ENCODE peak calls at places on chromosomes 12 and 14, in four cellular contexts. Z, J, R and A are unnamed samples. For H3K4me1, the result is how much of the 10 kb centered on the place peaks cover.

GRCh38 chr12:59185291-59185690 is 265.0 kb upstream of the LRIG3 start:
- DNase-seq in Z (no peak), J (no peak), R (no peak), A (no peak)

GRCh38 chr12:112852810-112853209 is 54.0 kb upstream of the OAS1 start:
- DNase-seq in Z (no peak), J (no peak), R (no peak), A (no peak)

GRCh38 chr12:15846887-15847286 is 35.3 kb upstream of the STRAP start:
- DNase-seq in Z (no peak), J (no peak), R (peak), A (no peak)

GRCh38 chr14:94888108-94888507 is 118.2 kb upstream of the GSC start:
- DNase-seq in Z (no peak), J (no peak), R (no peak), A (no peak)

GRCh38 chr12:107400686-107401447 is 284.7 kb upstream of the PWP1 start:
- DNase-seq in Z (no peak), J (no peak), R (peak), A (no peak)

GRCh38 chr12:91978143-91978542 is 167.5 kb downstream of the BTG1 start:
- DNase-seq in Z (no peak), J (no peak), R (peak), A (no peak)

GRCh38 chr12:49643961-49644619 is 20.7 kb downstream of the PRPF40B start:
- DNase-seq in Z (no peak), J (no peak), R (no peak), A (no peak)

GRCh38 chr12:15772405-15773018 is 16.7 kb downstream of the EPS8 start:
- DNase-seq in Z (no peak), J (no peak), R (peak), A (no peak)

GRCh38 chr12:57851552-57852186 is 5.1 kb upstream of the CTDSP2 start:
- DNase-seq in Z (no peak), J (no peak), R (no peak), A (no peak)

GRCh38 chr14:51733147-51733546 is 81.4 kb downstream of the FRMD6 start:
- DNase-seq in Z (no peak), J (no peak), R (no peak), A (no peak)

GRCh38 chr12:131312793-131313545 is 359.3 kb downstream of the ADGRD1 start:
- DNase-seq in Z (no peak), J (no peak), R (no peak), A (no peak)

GRCh38 chr12:5548152-5548933 is 116.4 kb downstream of the NTF3 start:
- DNase-seq in Z (no peak), J (no peak), R (no peak), A (no peak)

GRCh38 chr12:24197517-24197916 is 248.0 kb upstream of the SOX5 start:
- DNase-seq in Z (no peak), J (no peak), R (no peak), A (no peak)

GRCh38 chr14:105201156-105201927 is 20.2 kb upstream of the NUDT14 start:
- DNase-seq in Z (no peak), J (no peak), R (no peak), A (no peak)

GRCh38 chr14:35254736-35255135 is 37.4 kb upstream of the PSMA6 start:
- DNase-seq in Z (no peak), J (no peak), R (no peak), A (no peak)

GRCh38 chr12:113231275-113232231 is 10.3 kb downstream of the TPCN1 start:
- DNase-seq in Z (peak), J (peak), R (peak), A (no peak)

GRCh38 chr14:20775043-20775442 is 6.0 kb upstream of the RNASE6 start:
- DNase-seq in Z (no peak), J (no peak), R (no peak), A (no peak)

GRCh38 chr12:5499566-5500325 is 67.8 kb downstream of the NTF3 start:
- DNase-seq in Z (no peak), J (no peak), R (peak), A (no peak)

GRCh38 chr12:84166812-84167211 is 745.8 kb downstream of the SLC6A15 start:
- DNase-seq in Z (no peak), J (no peak), R (no peak), A (no peak)

GRCh38 chr14:84458881-84459280 is 1071.1 kb upstream of the FLRT2 start:
- DNase-seq in Z (no peak), J (no peak), R (no peak), A (no peak)

GRCh38 chr14:72665259-72665658 is 228.6 kb downstream of the DPF3 start:
- DNase-seq in Z (no peak), J (no peak), R (peak), A (no peak)

GRCh38 chr12:11855993-11856374 is 206.5 kb downstream of the ETV6 start:
- DNase-seq in Z (no peak), J (no peak), R (no peak), A (no peak)

GRCh38 chr12:124979568-124979967 is 9.4 kb downstream of the DHX37 start:
- DNase-seq in Z (no peak), J (no peak), R (no peak), A (no peak)

GRCh38 chr14:36524220-36524837 is 4.3 kb upstream of the NKX2-1 start:
- DNase-seq in Z (peak), J (peak), R (no peak), A (no peak)

GRCh38 chr12:96506776-96507175 is 17.4 kb downstream of the CFAP54 start:
- DNase-seq in Z (no peak), J (no peak), R (no peak), A (no peak)

GRCh38 chr12:64053117-64053516 is 169.0 kb downstream of the KICS2 start:
- DNase-seq in Z (no peak), J (no peak), R (no peak), A (no peak)

GRCh38 chr12:94954029-94954685 is 49.3 kb downstream of the NDUFA12 start:
- DNase-seq in Z (no peak), J (no peak), R (peak), A (no peak)

GRCh38 chr14:89428163-89428523 is 11.1 kb upstream of the FOXN3 start:
- DNase-seq in Z (no peak), J (no peak), R (no peak), A (no peak)

GRCh38 chr14:89429206-89430091 is 12.4 kb upstream of the FOXN3 start:
- DNase-seq in Z (no peak), J (no peak), R (peak), A (no peak)

GRCh38 chr14:89427426-89428162 is 10.6 kb upstream of the FOXN3 start:
- DNase-seq in Z (no peak), J (peak), R (no peak), A (no peak)

GRCh38 chr14:89430271-89430620 is 13.2 kb upstream of the FOXN3 start:
- DNase-seq in Z (no peak), J (no peak), R (peak), A (no peak)

GRCh38 chr14:89428556-89429196 is 11.6 kb upstream of the FOXN3 start:
- DNase-seq in Z (no peak), J (peak), R (peak), A (no peak)
- H3K4me1 ChIP-seq in Z (under half), J (under half), R (under half), A (under half)

GRCh38 chr14:102544034-102544744 is 34.6 kb upstream of the ANKRD9 start:
- DNase-seq in Z (no peak), J (no peak), R (no peak), A (no peak)
- H3K27ac ChIP-seq in Z (no peak), J (no peak), R (no peak), A (peak)

DNA sequence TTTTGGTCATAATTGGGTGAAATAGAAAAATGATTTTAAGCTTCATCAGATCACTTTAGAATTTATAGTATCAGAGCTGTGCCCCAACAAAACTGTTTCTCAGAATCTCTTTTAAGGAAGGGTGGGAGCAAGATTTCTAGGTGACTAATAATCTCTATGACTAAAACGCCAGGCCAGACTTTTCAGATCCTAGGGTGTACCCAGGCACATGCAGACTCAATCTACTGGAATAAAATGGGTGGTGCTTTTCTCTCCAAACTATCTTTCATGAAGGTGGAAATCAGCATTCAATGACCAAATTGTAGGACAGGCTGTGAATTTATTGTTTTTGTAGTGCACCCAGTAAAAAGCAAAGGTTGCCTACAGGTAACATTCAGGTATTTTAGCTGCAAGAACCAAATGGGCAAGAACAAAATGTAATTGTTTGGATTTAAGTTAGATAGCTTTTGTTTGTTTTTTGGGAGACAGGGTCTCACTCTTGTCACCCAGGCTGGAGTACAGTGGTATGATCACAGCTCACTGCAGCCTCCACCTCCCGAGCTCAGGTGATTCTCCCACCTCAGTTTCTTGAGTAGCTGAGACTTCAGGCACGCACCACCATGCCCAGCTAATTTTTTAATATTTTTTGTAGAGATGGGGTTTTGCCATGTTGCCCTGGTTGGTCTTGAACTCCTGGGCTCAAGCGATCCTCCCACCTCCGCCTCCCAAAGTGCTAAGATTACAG is 49.5 kb downstream of the PPP2R5C start:
- DNase-seq in Z (no peak), J (no peak), R (peak), A (no peak)
- H3K4me1 ChIP-seq in Z (under half), J (under half), R (under half), A (under half)

DNA sequence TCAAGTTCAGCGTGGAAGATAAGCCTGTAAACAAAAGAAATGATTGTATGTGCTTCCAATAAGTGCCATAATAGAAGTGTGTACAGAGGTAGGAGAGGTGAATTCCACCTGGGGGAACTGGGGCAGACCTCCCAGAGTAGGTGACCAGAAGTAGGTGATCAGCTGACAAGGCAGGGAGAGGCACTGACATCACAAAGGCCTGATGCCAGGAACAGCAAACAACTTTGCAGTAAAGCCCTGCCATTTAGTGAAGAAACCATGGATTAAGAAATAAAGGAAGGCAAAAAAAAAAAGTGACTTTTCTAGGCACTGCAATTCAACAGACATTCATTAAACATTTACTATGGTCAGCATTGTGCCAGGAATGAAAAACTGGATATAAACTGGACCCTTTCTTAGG is 31.2 kb downstream of the NR1H4 start:
- DNase-seq in Z (no peak), J (no peak), R (no peak), A (no peak)
- H3K27ac ChIP-seq in Z (no peak), J (no peak), R (no peak), A (no peak)

DNA sequence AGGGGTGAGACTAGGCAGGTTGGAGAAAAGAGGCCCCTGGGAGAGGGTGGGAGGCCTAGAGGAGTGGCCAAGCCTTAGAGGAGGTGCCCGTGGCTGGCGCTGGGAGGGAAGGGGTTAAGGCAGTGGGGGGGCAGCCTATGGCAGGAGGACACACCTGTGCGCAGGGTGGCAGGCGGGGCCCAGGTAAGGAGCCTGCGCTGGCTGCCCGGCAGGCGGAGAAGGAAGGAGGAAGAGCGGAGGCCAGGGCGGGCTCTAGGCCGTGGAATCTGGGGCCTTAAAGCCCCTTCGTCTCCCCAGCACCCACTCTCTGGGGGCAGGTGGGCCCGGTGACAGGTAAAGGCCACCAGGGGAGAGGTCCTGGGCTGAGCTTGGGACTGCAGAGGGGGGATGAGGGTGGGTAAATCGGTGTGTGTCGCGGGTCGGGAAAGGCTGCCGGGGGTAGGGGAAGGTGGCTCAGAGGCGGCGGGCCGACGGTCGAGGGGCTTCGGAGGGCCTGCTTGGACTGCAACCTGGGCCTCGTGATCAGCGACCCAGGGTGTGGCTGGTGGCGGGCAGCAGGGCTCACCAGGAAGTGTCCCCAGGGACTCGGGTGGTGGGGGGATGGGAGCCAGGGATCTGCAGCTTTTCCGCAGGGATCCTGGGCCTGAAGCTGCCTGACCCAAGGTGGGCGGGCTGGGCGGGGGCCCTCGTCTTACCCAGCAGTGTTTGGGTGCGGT is 7.3 kb downstream of the PHB2 start:
- DNase-seq in Z (peak), J (peak), R (no peak), A (no peak)
- H3K4me1 ChIP-seq in Z (under half), J (half or more), R (under half), A (half or more)

GRCh38 chr14:89325299-89325883 is 91.6 kb downstream of the FOXN3 start:
- DNase-seq in Z (no peak), J (no peak), R (no peak), A (no peak)

GRCh38 chr14:89324501-89325298 is 92.3 kb downstream of the FOXN3 start:
- DNase-seq in Z (no peak), J (no peak), R (no peak), A (no peak)

GRCh38 chr14:89325959-89326358 is 91.1 kb downstream of the FOXN3 start:
- DNase-seq in Z (no peak), J (no peak), R (no peak), A (no peak)

GRCh38 chr14:89330236-89331002 is 86.6 kb downstream of the FOXN3 start:
- DNase-seq in Z (no peak), J (no peak), R (peak), A (no peak)

DNA sequence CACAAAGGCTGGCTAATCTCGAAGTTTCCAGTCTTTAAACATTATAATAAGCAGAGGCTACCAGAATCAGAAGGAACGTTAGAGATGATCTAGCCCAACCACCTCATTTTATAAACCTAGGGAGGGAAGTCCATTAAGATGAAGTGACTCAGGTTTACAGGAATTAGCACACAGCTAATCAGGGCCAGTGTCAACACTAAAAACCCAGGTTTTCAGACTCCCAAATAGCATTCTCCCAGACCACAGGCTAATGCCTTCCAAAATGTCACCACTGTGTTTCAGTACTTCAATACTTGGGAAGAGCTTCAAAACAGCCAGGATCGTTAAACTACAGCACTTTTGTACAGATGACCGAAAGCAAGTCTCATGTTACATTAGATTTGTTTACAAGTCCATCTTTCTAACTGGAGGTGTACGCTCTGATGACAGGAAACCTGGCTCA is 89.2 kb downstream of the FOXN3 start:
- DNase-seq in Z (no peak), J (no peak), R (peak), A (no peak)
- H3K27ac ChIP-seq in Z (no peak), J (no peak), R (peak), A (no peak)

DNA sequence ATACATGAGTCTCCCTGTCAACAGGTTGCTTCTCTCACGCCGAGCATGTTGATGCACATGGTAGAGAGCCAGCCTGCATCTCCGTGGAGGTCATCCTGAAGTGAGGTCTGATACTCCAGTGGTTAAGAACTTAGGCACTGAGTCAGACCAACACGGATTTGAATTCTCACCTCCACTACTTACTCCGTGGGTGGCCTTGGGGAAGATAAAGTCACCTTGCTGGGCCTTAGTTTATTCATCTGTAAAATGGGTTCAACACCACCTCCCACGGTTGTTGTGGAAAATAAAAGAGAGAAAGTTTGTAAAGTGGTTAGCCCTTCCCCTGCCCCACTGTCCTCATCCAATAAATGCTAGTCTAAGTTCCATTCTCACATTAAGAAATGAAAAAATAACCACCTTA is 408.9 kb downstream of the MED13L start:
- DNase-seq in Z (no peak), J (no peak), R (no peak), A (no peak)
- H3K4me1 ChIP-seq in Z (under half), J (under half), R (under half), A (under half)

GRCh38 chr14:93083898-93084297 is 31.8 kb downstream of the ITPK1 start:
- DNase-seq in Z (no peak), J (no peak), R (no peak), A (no peak)
- H3K27ac ChIP-seq in Z (no peak), J (no peak), R (no peak), A (no peak)

GRCh38 chr12:13095266-13095995 is 8.0 kb downstream of the GSG1 start:
- DNase-seq in Z (no peak), J (no peak), R (no peak), A (no peak)

GRCh38 chr12:13099910-13100609 is 3.4 kb downstream of the GSG1 start:
- DNase-seq in Z (no peak), J (no peak), R (no peak), A (no peak)

GRCh38 chr12:13100610-13100881 is 2.9 kb downstream of the GSG1 start:
- DNase-seq in Z (no peak), J (no peak), R (no peak), A (no peak)

GRCh38 chr12:13099066-13099909 is 4.2 kb downstream of the GSG1 start:
- DNase-seq in Z (no peak), J (no peak), R (no peak), A (no peak)

GRCh38 chr12:13097526-13097925 is 5.9 kb downstream of the GSG1 start:
- DNase-seq in Z (no peak), J (no peak), R (no peak), A (no peak)
- H3K4me1 ChIP-seq in Z (under half), J (half or more), R (under half), A (under half)

GRCh38 chr14:99064262-99064954 is 207.6 kb downstream of the BCL11B start:
- DNase-seq in Z (no peak), J (no peak), R (no peak), A (no peak)
- H3K27ac ChIP-seq in Z (no peak), J (no peak), R (no peak), A (peak)